ENCODE peak calls at places on chromosomes 4 and X, in ten cellular contexts. W, Q, M, S, P, L, H, E, G and F are unnamed samples.

GRCh38 chr4:85302756-85303155 is 172.2 kb upstream of the ARHGAP24 start:
- DNase-seq in W (no peak), Q (no peak), M (no peak), S (no peak), P (no peak), L (no peak), H (no peak), E (no peak), G (no peak), F (no peak)

GRCh38 chrX:68332156-68332823 is 101.0 kb downstream of the OPHN1 start:
- DNase-seq in W (no peak), Q (no peak), M (no peak), S (no peak), P (no peak), L (peak; percentile 79), H (peak; percentile 35), E (peak; percentile 42), G (no peak), F (no peak)

GRCh38 chr4:36332023-36332781 is 50.8 kb downstream of the DTHD1 start:
- DNase-seq in W (no peak), Q (peak; percentile 32), M (no peak), S (no peak), P (no peak), L (no peak), H (peak; percentile 25), E (no peak), G (no peak), F (no peak)

GRCh38 chr4:7309176-7309575 is 116.8 kb downstream of the SORCS2 start:
- DNase-seq in W (no peak), Q (no peak), M (no peak), S (peak; percentile 43), P (no peak), L (no peak), H (no peak), E (no peak), G (no peak), F (no peak)

GRCh38 chr4:11424000-11424399 is 4.7 kb downstream of the HS3ST1 start:
- DNase-seq in W (peak; percentile 4), Q (peak; percentile 76), M (peak; percentile 33), S (peak; percentile 78), P (no peak), L (peak; percentile 30), H (peak; percentile 18), E (peak; percentile 67), G (peak; percentile 61), F (no peak)

GRCh38 chrX:24241822-24242648 is 71.8 kb downstream of the SUPT20HL2 start:
- DNase-seq in W (peak; percentile 39), Q (peak; percentile 25), M (peak; percentile 17), S (peak; percentile 60), P (no peak), L (peak; percentile 53), H (peak; percentile 27), E (peak; percentile 66), G (peak; percentile 55), F (no peak)

GRCh38 chr4:44632089-44632488 is 19.3 kb downstream of the YIPF7 start:
- DNase-seq in W (no peak), Q (no peak), M (no peak), S (no peak), P (no peak), L (no peak), H (no peak), E (no peak), G (peak; percentile 5), F (no peak)

GRCh38 chr4:101600287-101600686 is 190.2 kb upstream of the BANK1 start:
- DNase-seq in W (no peak), Q (peak; percentile 86), M (peak; percentile 29), S (no peak), P (no peak), L (peak; percentile 60), H (no peak), E (no peak), G (no peak), F (no peak)

GRCh38 chrX:114166601-114167000 is 417.3 kb upstream of the HTR2C start:
- DNase-seq in W (no peak), Q (no peak), M (no peak), S (no peak), P (no peak), L (no peak), H (no peak), E (no peak), G (no peak), F (no peak)

GRCh38 chr4:57876934-57877554 is 766.9 kb upstream of the IGFBP7 start:
- DNase-seq in W (no peak), Q (no peak), M (no peak), S (peak; percentile 58), P (no peak), L (no peak), H (no peak), E (no peak), G (no peak), F (no peak)

GRCh38 chrX:20620301-20620700 is 353.6 kb upstream of the RPS6KA3 start:
- DNase-seq in W (no peak), Q (peak; percentile 55), M (no peak), S (no peak), P (no peak), L (peak; percentile 44), H (peak; percentile 80), E (no peak), G (no peak), F (peak; percentile 36)

DNA sequence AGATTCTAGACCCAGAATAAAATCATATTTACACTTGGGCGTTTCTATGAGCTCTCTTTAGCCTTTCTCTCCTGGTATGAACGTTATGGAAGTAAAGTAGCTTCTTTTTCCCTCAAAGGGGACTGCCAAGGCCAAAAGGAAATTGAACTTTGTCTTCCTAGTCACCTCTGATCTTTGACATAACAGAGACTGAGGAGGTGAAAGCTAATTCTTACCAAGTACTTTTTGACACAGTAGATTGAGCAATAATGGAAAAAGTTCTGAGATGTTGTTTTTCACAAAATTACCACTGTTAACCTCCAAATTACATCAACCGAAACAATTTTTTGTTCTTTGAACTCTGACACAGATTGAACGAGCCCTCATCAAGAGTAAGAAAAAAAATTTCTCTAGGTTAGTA is 318.4 kb downstream of the TEX13A start:
- DNase-seq in W (no peak), Q (no peak), M (no peak), S (no peak), P (no peak), L (no peak), H (no peak), E (no peak), G (no peak), F (no peak)
- H3K4me3 ChIP-seq in W (no peak overlapping the region), Q (no peak overlapping the region), M (no peak overlapping the region), S (no peak overlapping the region), P (no peak overlapping the region), L (no peak overlapping the region), H (no peak overlapping the region), E (no peak overlapping the region), G (no peak overlapping the region), F (no peak overlapping the region)

GRCh38 chr4:23890369-23891063 is 669 bp upstream of the PPARGC1A start:
- DNase-seq in W (no peak), Q (no peak), M (no peak), S (peak; percentile 43), P (no peak), L (no peak), H (no peak), E (peak; percentile 16), G (peak; percentile 11), F (no peak)
- H3K4me3 ChIP-seq in W (peak overlapping the region; percentile 24), Q (peak overlapping the region; percentile 44), M (peak overlapping the region; percentile 20), S (peak overlapping the region; percentile 63), P (peak overlapping the region; percentile 1), L (no peak overlapping the region), H (peak overlapping the region; percentile 12), E (no peak overlapping the region), G (peak overlapping the region; percentile 4), F (no peak overlapping the region)

DNA sequence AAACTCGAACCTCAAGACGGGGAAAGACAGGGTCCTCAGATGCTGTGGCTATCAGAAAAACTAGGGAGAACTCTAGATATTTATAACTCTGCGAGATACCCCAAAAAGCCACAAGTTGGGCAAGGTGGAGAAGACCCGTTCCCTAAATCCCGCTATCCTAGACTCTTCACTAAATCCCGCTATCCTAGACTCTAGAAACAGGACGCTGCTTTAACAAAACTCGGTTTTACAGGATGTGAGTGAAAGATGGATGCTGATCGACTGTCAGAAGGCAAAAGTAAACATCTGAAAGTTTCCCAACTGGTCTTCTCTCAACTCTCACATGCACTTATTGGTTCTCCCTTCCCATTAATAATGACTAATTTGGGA is 270 bp downstream of the DNAAF6 start:
- DNase-seq in W (no peak), Q (no peak), M (no peak), S (no peak), P (no peak), L (no peak), H (no peak), E (no peak), G (no peak), F (no peak)
- H3K4me3 ChIP-seq in W (no peak overlapping the region), Q (peak overlapping the region; percentile 62), M (no peak overlapping the region), S (no peak overlapping the region), P (no peak overlapping the region), L (no peak overlapping the region), H (no peak overlapping the region), E (no peak overlapping the region), G (no peak overlapping the region), F (no peak overlapping the region)

DNA sequence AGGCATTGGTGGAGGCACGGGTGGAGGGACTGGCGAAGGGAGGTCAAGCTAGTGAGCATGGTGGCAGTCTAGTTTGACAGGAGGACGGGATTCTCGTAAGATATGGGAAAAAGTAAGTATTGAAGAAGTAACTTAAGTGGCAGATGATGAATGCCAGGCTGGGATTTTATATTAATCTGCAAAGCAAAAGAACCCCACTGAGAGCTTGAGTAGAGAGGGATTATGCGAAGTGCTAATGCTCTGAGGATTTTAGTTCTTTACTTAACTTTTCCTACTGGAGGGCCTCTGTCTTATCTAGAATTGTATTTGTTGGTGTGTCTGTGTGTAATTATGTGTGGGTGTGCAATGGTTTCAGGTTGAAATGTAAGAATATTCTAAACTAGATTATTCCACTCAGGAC is 327.9 kb downstream of the FAT4 start:
- DNase-seq in W (no peak), Q (no peak), M (no peak), S (no peak), P (no peak), L (no peak), H (no peak), E (no peak), G (no peak), F (no peak)
- H3K4me3 ChIP-seq in W (no peak overlapping the region), Q (no peak overlapping the region), M (no peak overlapping the region), S (no peak overlapping the region), P (no peak overlapping the region), L (no peak overlapping the region), H (no peak overlapping the region), E (no peak overlapping the region), G (no peak overlapping the region), F (no peak overlapping the region)

GRCh38 chr4:118834070-118834469 is 1.9 kb downstream of the SEC24D start:
- DNase-seq in W (no peak), Q (no peak), M (peak; percentile 41), S (no peak), P (no peak), L (no peak), H (peak; percentile 44), E (peak; percentile 27), G (peak; percentile 34), F (no peak)
- H3K4me3 ChIP-seq in W (peak overlapping the region; percentile 28), Q (no peak overlapping the region), M (peak overlapping the region; percentile 9), S (no peak overlapping the region), P (peak overlapping the region; percentile 93), L (peak overlapping the region; percentile 88), H (peak overlapping the region; percentile 57), E (peak overlapping the region; percentile 89), G (peak overlapping the region; percentile 89), F (peak overlapping the region; percentile 89)

DNA sequence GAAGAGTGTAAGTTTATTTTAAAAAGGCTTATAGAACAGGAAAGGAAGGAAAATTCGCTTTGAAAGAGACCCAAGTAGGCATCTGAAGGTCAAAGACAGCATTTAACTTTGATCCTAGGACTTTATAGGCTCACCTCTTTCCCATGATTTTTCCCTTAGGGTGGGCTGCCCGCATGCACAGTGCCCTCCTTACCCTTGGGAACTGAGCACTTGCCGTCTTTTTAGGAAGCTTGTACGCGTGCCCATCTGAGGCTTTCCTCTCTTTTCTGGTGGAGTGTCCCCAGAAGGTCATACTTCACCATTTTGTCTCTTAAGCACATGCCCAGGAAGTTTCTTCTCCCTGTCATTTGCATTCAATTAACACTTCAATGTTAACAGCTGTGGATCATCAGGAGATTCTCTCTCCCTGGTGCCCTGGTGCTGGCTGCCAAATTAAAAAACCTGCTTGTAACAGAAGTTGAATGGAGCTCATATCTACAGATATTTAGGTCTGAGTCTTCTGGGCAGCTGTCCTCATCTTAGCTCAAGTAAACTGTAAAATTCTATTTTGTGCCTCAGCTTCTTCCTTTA is 38.4 kb upstream of the IL9R start:
- DNase-seq in W (no peak), Q (no peak), M (no peak), S (no peak), P (no peak), L (no peak), H (no peak), E (no peak), G (no peak), F (no peak)
- H3K4me3 ChIP-seq in W (no peak overlapping the region), Q (no peak overlapping the region), M (no peak overlapping the region), S (no peak overlapping the region), P (no peak overlapping the region), L (no peak overlapping the region), H (no peak overlapping the region), E (no peak overlapping the region), G (no peak overlapping the region), F (no peak overlapping the region)